ENCODE peak calls at places on chromosomes 2 and 18, in five cellular contexts. One of them, this sample, is unnamed.

GRCh38 chr2:71530246-71530986 is 77.1 kb downstream of the DYSF start:
- DNase-seq in NCI-H1436 treated with DMSO at 0.1 percent for 48 hours: no peak
- DNase-seq in activated CD4-positive, alpha-beta memory T cell treated with anti-CD3 and anti-CD28 coated beads, Interleukin-2, amount 10 ng/mL, durations not matched to agents 7 days and 5 days: no peak
- DNase-seq in tibial nerve: no peak
- DNase-seq in amniotic epithelial cell: peak
- DNase-seq in this sample: no peak

GRCh38 chr2:15912203-15912602 is 28.1 kb upstream of the MYCN start:
- DNase-seq in NCI-H1436 treated with DMSO at 0.1 percent for 48 hours: no peak
- DNase-seq in activated CD4-positive, alpha-beta memory T cell treated with anti-CD3 and anti-CD28 coated beads, Interleukin-2, amount 10 ng/mL, durations not matched to agents 7 days and 5 days: no peak
- DNase-seq in tibial nerve: peak
- DNase-seq in amniotic epithelial cell: peak
- DNase-seq in this sample: no peak

GRCh38 chr2:235669983-235670962 is 176.4 kb downstream of the AGAP1 start:
- DNase-seq in NCI-H1436 treated with DMSO at 0.1 percent for 48 hours: no peak
- DNase-seq in activated CD4-positive, alpha-beta memory T cell treated with anti-CD3 and anti-CD28 coated beads, Interleukin-2, amount 10 ng/mL, durations not matched to agents 7 days and 5 days: no peak
- DNase-seq in tibial nerve: peak
- DNase-seq in amniotic epithelial cell: peak
- DNase-seq in this sample: no peak

GRCh38 chr2:131027566-131028528 is 65.4 kb downstream of the FAM168B start:
- DNase-seq in NCI-H1436 treated with DMSO at 0.1 percent for 48 hours: no peak
- DNase-seq in activated CD4-positive, alpha-beta memory T cell treated with anti-CD3 and anti-CD28 coated beads, Interleukin-2, amount 10 ng/mL, durations not matched to agents 7 days and 5 days: no peak
- DNase-seq in tibial nerve: no peak
- DNase-seq in amniotic epithelial cell: no peak
- DNase-seq in this sample: no peak

GRCh38 chr2:1976725-1977416 is 232.6 kb upstream of the PXDN start:
- DNase-seq in NCI-H1436 treated with DMSO at 0.1 percent for 48 hours: no peak
- DNase-seq in activated CD4-positive, alpha-beta memory T cell treated with anti-CD3 and anti-CD28 coated beads, Interleukin-2, amount 10 ng/mL, durations not matched to agents 7 days and 5 days: no peak
- DNase-seq in tibial nerve: no peak
- DNase-seq in amniotic epithelial cell: no peak
- DNase-seq in this sample: no peak

GRCh38 chr18:10297079-10297478 is 157.4 kb upstream of the APCDD1 start:
- DNase-seq in NCI-H1436 treated with DMSO at 0.1 percent for 48 hours: no peak
- DNase-seq in activated CD4-positive, alpha-beta memory T cell treated with anti-CD3 and anti-CD28 coated beads, Interleukin-2, amount 10 ng/mL, durations not matched to agents 7 days and 5 days: no peak
- DNase-seq in tibial nerve: no peak
- DNase-seq in amniotic epithelial cell: no peak
- DNase-seq in this sample: no peak

GRCh38 chr18:62979900-62980299 is 264.6 kb downstream of the PHLPP1 start:
- DNase-seq in NCI-H1436 treated with DMSO at 0.1 percent for 48 hours: no peak
- DNase-seq in activated CD4-positive, alpha-beta memory T cell treated with anti-CD3 and anti-CD28 coated beads, Interleukin-2, amount 10 ng/mL, durations not matched to agents 7 days and 5 days: no peak
- DNase-seq in tibial nerve: no peak
- DNase-seq in amniotic epithelial cell: no peak
- DNase-seq in this sample: no peak

GRCh38 chr2:236176417-236176816 is 8.2 kb upstream of the GBX2 start:
- DNase-seq in NCI-H1436 treated with DMSO at 0.1 percent for 48 hours: no peak
- DNase-seq in activated CD4-positive, alpha-beta memory T cell treated with anti-CD3 and anti-CD28 coated beads, Interleukin-2, amount 10 ng/mL, durations not matched to agents 7 days and 5 days: no peak
- DNase-seq in tibial nerve: no peak
- DNase-seq in amniotic epithelial cell: no peak
- DNase-seq in this sample: no peak

GRCh38 chr2:159003555-159003954 is 35.1 kb downstream of the TANC1 start:
- DNase-seq in NCI-H1436 treated with DMSO at 0.1 percent for 48 hours: no peak
- DNase-seq in activated CD4-positive, alpha-beta memory T cell treated with anti-CD3 and anti-CD28 coated beads, Interleukin-2, amount 10 ng/mL, durations not matched to agents 7 days and 5 days: no peak
- DNase-seq in tibial nerve: no peak
- DNase-seq in amniotic epithelial cell: no peak
- DNase-seq in this sample: no peak

This sample was measured in natural killer cell.